ENCODE peak calls at places on chromosomes 13 and 19, in four cellular contexts. W is HepG2, O is K562, B is HCT116. K is an unnamed sample.

GRCh38 chr19:16660763-16661479 is at the start of gene TMEM38A:
- DNase-seq in W (no peak), O (peak), B (no peak), K (no peak)

GRCh38 chr19:7349961-7350711 is 1.4 kb downstream of the ARHGEF18 start:
- DNase-seq in O (no peak), W (no peak), B (no peak), K (no peak)

GRCh38 chr19:46659151-46660007 is 1.6 kb downstream of the DACT3 start:
- DNase-seq in W (no peak), O (peak), B (no peak), K (no peak)

GRCh38 chr13:35549481-35549880 is 73.0 kb upstream of the MAB21L1 start:
- DNase-seq in W (peak), B (no peak), O (no peak), K (no peak)

GRCh38 chr13:73168226-73168992 is 109.6 kb downstream of the KLF5 start:
- DNase-seq in B (no peak), W (no peak), O (no peak), K (no peak)

GRCh38 chr19:31185261-31185660 is 164.0 kb downstream of the TSHZ3 start:
- DNase-seq in B (no peak), O (no peak), W (no peak), K (no peak)

GRCh38 chr13:51676739-51677138 is 92.5 kb downstream of the WDFY2 start:
- DNase-seq in B (no peak), W (no peak), O (no peak), K (no peak)

GRCh38 chr13:53250272-53250875 is 221.8 kb downstream of the OLFM4 start:
- DNase-seq in B (peak), O (peak), W (peak), K (peak)

GRCh38 chr13:99931462-99931861 is 40.1 kb downstream of the ZIC5 start:
- DNase-seq in W (no peak), B (no peak), O (no peak), K (no peak)

GRCh38 chr19:927044-927706 is 1.3 kb downstream of the ARID3A start:
- DNase-seq in B (no peak), W (peak), O (peak), K (no peak)

GRCh38 chr13:41549491-41549890 is 92.1 kb downstream of the RGCC start:
- DNase-seq in W (no peak), B (no peak), O (no peak), K (no peak)

GRCh38 chr13:62356977-62357376 is 941.3 kb upstream of the PCDH20 start:
- DNase-seq in O (no peak), B (no peak), W (no peak), K (no peak)

GRCh38 chr13:24671367-24672117 is 8.7 kb upstream of the ATP12A start:
- DNase-seq in O (peak), B (peak), W (peak), K (no peak)

GRCh38 chr19:46605356-46605821 is 4.3 kb downstream of the CALM3 start:
- DNase-seq in B (no peak), W (no peak), O (no peak), K (no peak)

GRCh38 chr13:21670006-21670882 is 629 bp upstream of the FGF9 start:
- DNase-seq in W (no peak), B (no peak), O (peak), K (no peak)

GRCh38 chr13:110266431-110266809 is 40.5 kb downstream of the COL4A1 start:
- DNase-seq in W (no peak), B (no peak), O (no peak), K (no peak)

GRCh38 chr13:101140087-101140770 is 276.1 kb downstream of the NALCN start:
- DNase-seq in W (no peak), O (no peak), B (no peak), K (no peak)

GRCh38 chr13:101140936-101141335 is 275.4 kb downstream of the NALCN start:
- DNase-seq in B (no peak), W (no peak), O (no peak), K (no peak)

DNA sequence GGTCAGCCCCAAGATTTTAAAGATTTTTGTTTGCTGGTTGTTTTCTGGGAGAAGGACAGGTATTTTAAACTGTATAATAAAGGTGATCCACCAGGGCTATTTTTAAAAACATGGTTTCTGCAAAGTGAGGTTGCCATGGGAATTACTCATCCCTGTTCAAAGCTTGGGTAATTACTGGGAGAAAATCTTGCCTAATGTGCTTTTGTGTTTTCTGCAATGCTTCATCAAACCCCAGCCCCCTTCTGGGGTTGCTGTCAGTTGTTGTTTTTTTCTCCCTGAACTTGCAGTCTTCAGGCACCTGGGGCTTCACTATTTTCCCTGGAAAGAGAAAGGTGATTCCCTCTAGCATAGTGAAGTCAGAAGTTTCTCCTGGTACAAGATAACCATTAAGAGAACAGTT is 277.2 kb downstream of the NALCN start:
- DNase-seq in B (no peak), O (no peak), W (no peak), K (no peak)
- TF ChIP-seq CTCF in B (no peak), O (no peak), W (no peak), K (no peak)

GRCh38 chr13:101144808-101145419 is 271.4 kb downstream of the NALCN start:
- DNase-seq in B (peak), W (peak), O (peak), K (no peak)
- TF ChIP-seq TCF7L2 in B (no peak), W (no peak), O (no peak), K (no peak)

GRCh38 chr13:90413548-90413947 is 933.9 kb upstream of the MIR17HG start:
- DNase-seq in B (no peak), O (no peak), W (no peak), K (no peak)
- H3K27ac ChIP-seq in B (no peak), O (no peak), W (no peak), K (no peak)

GRCh38 chr19:5481957-5482356 is 26.7 kb downstream of the ZNRF4 start:
- DNase-seq in B (no peak), W (no peak), O (no peak), K (no peak)

GRCh38 chr19:5479958-5480357 is 24.7 kb downstream of the ZNRF4 start:
- DNase-seq in O (no peak), W (no peak), B (no peak), K (no peak)

GRCh38 chr19:5478241-5478924 is 23.2 kb downstream of the ZNRF4 start:
- DNase-seq in W (no peak), O (no peak), B (no peak), K (no peak)

GRCh38 chr19:5478925-5479588 is 23.8 kb downstream of the ZNRF4 start:
- DNase-seq in W (no peak), O (no peak), B (no peak), K (no peak)

DNA sequence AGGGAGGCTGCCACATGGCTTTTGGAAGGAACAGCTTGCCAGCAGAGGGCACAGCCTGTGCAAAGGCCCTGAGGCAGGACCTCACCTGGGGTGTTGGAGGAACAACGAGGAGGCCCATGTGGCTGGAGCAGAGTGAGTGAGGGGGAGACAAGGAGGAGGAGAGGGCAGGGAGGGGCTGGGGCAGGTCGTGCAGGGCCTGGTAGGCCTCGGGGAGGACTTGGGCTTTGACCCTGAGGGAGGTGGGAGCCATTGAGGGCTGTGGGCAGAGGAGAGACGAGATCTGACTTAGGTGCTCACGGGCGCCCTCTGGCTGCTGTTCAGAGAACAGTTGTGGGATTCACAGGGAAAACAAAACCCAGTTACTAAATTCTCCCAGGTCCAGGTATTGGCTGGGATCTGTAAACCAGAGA is 25.2 kb downstream of the ZNRF4 start:
- DNase-seq in W (peak), O (peak), B (peak), K (peak)
- TF ChIP-seq CTCF in W (peak), O (peak), B (peak), K (peak)

GRCh38 chr19:39350156-39350555 is 7.9 kb downstream of the SAMD4B start:
- DNase-seq in O (no peak), W (no peak), B (no peak), K (no peak)

GRCh38 chr19:39355253-39355652 is 13.0 kb downstream of the SAMD4B start:
- DNase-seq in O (no peak), B (no peak), W (no peak), K (no peak)

GRCh38 chr19:39349326-39349725 is 7.1 kb downstream of the SAMD4B start:
- DNase-seq in O (no peak), W (no peak), B (no peak), K (no peak)

GRCh38 chr19:39352549-39353285 is 10.5 kb downstream of the SAMD4B start:
- DNase-seq in W (no peak), O (no peak), B (no peak), K (no peak)

GRCh38 chr19:39351537-39352037 is 9.4 kb downstream of the SAMD4B start:
- DNase-seq in O (peak), W (no peak), B (no peak), K (no peak)
- TF ChIP-seq TCF7L2 in O (no peak), W (no peak), B (no peak), K (no peak)

DNA sequence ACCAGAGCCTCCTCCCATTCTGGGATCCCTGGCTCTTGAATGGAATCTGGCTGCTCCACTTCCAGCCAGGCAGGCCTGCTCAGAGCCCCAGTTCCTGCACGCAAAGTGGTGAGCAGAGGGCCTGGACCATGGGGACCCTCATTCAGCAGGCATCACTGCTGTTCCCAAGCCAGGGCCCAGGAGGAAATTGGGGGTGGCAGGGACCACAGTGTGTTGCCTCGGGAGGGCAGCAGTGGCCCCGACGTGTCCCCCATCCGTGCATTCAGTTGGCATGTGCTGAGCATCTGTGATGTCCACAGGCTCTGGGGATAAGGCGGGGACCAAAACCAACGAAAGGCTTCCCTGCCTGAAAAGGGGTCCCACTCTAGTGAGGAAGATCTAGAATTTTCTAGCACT is 11.2 kb downstream of the CCDC97 start:
- DNase-seq in B (no peak), O (no peak), W (no peak), K (no peak)
- H3K27ac ChIP-seq in B (peak), O (no peak), W (peak), K (no peak)

GRCh38 chr19:48895226-48895625 is 3.3 kb downstream of the TULP2 start:
- DNase-seq in O (no peak), W (no peak), B (no peak), K (no peak)

GRCh38 chr19:48900477-48901452 is 653 bp downstream of the NUCB1 start:
- DNase-seq in B (no peak), W (peak), O (peak), K (no peak)

GRCh38 chr19:48897181-48897580 is 1.4 kb downstream of the TULP2 start:
- DNase-seq in B (no peak), O (no peak), W (no peak), K (no peak)

GRCh38 chr19:48896191-48896720 is 2.3 kb downstream of the TULP2 start:
- DNase-seq in W (no peak), B (no peak), O (peak), K (no peak)

GRCh38 chr19:48899781-48900476 is at the start of gene NUCB1:
- DNase-seq in O (peak), B (peak), W (peak), K (peak)
- TF ChIP-seq CTCF in O (peak), B (peak), W (peak), K (no peak)

DNA sequence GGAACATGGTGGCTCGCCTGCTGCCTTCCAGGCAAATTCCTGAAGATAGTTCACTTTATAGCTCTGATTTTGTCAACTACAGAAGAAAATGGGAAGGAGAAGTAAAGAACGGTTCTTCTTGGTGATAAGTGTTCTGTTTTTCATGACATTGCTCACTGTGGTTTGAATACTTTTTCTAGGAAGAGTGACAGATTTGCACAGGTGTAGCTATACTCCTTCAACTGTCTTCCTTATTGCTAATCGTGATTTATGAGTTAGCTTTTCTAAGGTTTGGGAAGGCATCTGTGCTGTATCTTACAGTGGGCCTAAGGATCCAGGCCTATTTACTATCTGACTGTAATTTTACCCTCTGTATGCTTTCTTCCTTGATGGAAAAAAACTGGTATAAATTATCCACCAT is 405.6 kb downstream of the NDFIP2 start:
- DNase-seq in W (no peak), O (no peak), B (no peak), K (no peak)
- TF ChIP-seq TCF7L2 in W (no peak), O (no peak), B (no peak), K (no peak)

DNA sequence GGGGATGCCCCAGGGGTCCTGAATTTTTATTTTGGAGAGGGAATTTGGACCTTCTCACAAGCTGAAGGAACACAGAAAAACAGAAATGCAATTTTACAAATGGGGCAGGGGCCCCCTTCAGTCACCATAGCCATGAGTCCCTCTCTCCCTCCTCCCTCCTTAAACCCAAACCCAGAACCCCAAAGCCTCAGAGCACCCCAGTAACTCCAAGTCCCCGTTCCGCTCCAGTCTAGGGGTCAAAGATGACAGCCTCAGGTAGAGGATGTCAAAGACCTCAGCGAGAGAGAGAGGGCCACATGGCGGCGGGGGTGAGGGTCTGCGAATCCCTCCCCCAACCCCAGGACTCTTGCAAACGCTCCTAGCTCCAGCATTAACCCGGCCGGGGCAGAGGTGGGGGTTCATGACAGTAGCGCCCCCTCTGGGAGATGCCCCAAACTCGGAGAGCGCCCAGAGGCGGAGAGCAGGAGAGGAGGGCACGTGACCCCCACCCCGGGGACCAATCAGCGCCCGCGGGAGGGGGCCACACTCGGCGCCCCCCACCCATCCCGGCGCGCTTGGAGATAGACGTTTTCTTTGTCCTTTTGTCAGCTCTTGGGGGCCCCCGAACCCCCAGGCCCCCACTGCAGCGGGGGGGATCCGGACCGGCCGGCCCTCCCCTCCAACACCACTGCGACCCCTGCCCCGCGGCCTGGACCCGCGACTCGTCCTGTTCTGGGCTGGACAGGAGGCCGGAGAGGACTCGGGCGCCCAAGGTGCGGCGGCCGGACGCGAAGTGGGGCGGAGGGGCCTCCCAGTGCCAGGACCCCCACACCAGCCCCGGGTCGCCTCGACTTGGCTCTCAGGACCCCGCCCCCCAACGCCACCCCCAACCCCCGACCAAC is 20.8 kb upstream of the SEMA6B start:
- DNase-seq in B (no peak), W (no peak), O (peak), K (no peak)
- H3K27ac ChIP-seq in B (peak), W (peak), O (no peak), K (no peak)

K was measured in Panc1.